ENCODE peak calls at places on chromosome 22, in seven cellular contexts. E is activated naive CD4-positive, alpha-beta T cell treated with anti-CD3 and anti-CD28 coated beads, Interleukin-2, amount 50 U/mL, for 72 hours; F is lower lobe of right lung; A is uterus; W is EL; H is AG10803; Q is RPMI7951. P is an unnamed sample.

GRCh38 chr22:23400286-23400981 is 179.7 kb downstream of the IGLL1 start:
- DNase-seq in Q (no peak), F (no peak), E (no peak), A (no peak), W (no peak), H (no peak), P (no peak)

GRCh38 chr22:27337676-27338075 is 463.9 kb downstream of the MN1 start:
- DNase-seq in Q (no peak), A (no peak), E (no peak), W (no peak), H (no peak), F (no peak), P (no peak)

GRCh38 chr22:36010913-36011312 is 17.7 kb downstream of the RBFOX2 start:
- DNase-seq in E (no peak), A (no peak), Q (peak; percentile 88), W (peak; percentile 90), H (peak; percentile 87), F (no peak), P (no peak)

GRCh38 chr22:24289138-24289537 is 18.5 kb downstream of the SPECC1L start:
- DNase-seq in Q (peak; percentile 77), A (no peak), F (no peak), W (peak; percentile 87), H (peak; percentile 98), E (no peak), P (no peak)

GRCh38 chr22:44276706-44277403 is 35.9 kb downstream of the SHISAL1 start:
- DNase-seq in E (no peak), Q (no peak), A (no peak), F (peak; percentile 24), W (no peak), H (no peak), P (no peak)

GRCh38 chr22:49021097-49021925 is 806.4 kb downstream of the BRD1 start:
- DNase-seq in H (no peak), E (peak; percentile 35), Q (no peak), W (no peak), F (peak; percentile 37), A (peak; percentile 4), P (no peak)

GRCh38 chr22:17802822-17803221 is 28.6 kb upstream of the BID start:
- DNase-seq in H (no peak), A (no peak), W (no peak), E (no peak), Q (no peak), F (no peak), P (no peak)

GRCh38 chr22:50621491-50621880 is 6.5 kb downstream of the ARSA start:
- DNase-seq in H (no peak), E (no peak), A (no peak), Q (peak; percentile 11), F (no peak), W (no peak), P (no peak)

GRCh38 chr22:45349916-45350315 is 40.2 kb downstream of the FAM118A start:
- DNase-seq in F (no peak), H (no peak), A (no peak), W (no peak), E (no peak), Q (no peak), P (peak; percentile 41)

P was measured in ELF-1.